ENCODE peak calls at places on chromosomes 6 and 20, in ten cellular contexts. X, E, A, R, O, L, Y, Z, I and U are unnamed samples.

GRCh38 chr6:146339716-146340115 is 203.9 kb upstream of the RAB32 start:
- DNase-seq in A (peak), Z (no peak), I (no peak), O (no peak), X (no peak), Y (no peak), L (no peak), R (no peak), E (no peak), U (no peak)

GRCh38 chr6:36907781-36908180 is 22.0 kb downstream of the C6orf89 start:
- DNase-seq in X (no peak), Z (peak), L (peak), E (no peak), O (no peak), Y (no peak), R (no peak), A (no peak), I (no peak), U (peak)

GRCh38 chr6:146244630-146245143 is 215.8 kb downstream of the GRM1 start:
- DNase-seq in E (no peak), L (no peak), X (no peak), O (no peak), I (no peak), R (no peak), A (no peak), Z (no peak), Y (peak), U (no peak)

GRCh38 chr6:24431045-24431451 is 28.3 kb downstream of the MRS2 start:
- DNase-seq in A (peak), X (no peak), L (no peak), O (no peak), E (no peak), I (peak), R (peak), Y (peak), Z (no peak), U (no peak)

GRCh38 chr6:6629416-6629815 is 40.9 kb downstream of the LY86 start:
- DNase-seq in I (no peak), A (peak), L (no peak), X (no peak), Z (no peak), Y (no peak), O (no peak), R (no peak), E (no peak), U (no peak)

GRCh38 chr6:1382883-1383728 is 6.3 kb upstream of the FOXF2 start:
- DNase-seq in X (peak), R (peak), O (no peak), A (peak), I (no peak), Z (no peak), E (no peak), Y (no peak), L (no peak), U (no peak)

GRCh38 chr20:57596998-57597939 is 23.0 kb downstream of the ZBP1 start:
- DNase-seq in O (peak), A (peak), R (peak), Y (peak), Z (peak), E (no peak), I (peak), X (peak), L (peak), U (peak)

GRCh38 chr6:12348530-12349511 is 58.7 kb downstream of the EDN1 start:
- DNase-seq in R (peak), A (peak), Y (no peak), O (no peak), I (no peak), E (no peak), Z (no peak), L (no peak), X (no peak), U (peak)

GRCh38 chr6:106360989-106361430 is 493 bp downstream of the CRYBG1 start:
- DNase-seq in L (peak), X (peak), O (peak), E (no peak), Y (peak), I (peak), A (no peak), Z (peak), R (peak), U (peak)

GRCh38 chr6:33080127-33081089 is 4.6 kb downstream of the HLA-DPB1 start:
- DNase-seq in E (no peak), O (peak), A (peak), X (peak), R (peak), L (peak), Z (peak), I (no peak), Y (no peak), U (peak)

GRCh38 chr20:49595811-49596545 is 28.0 kb upstream of the PTGIS start:
- DNase-seq in A (peak), O (peak), L (no peak), E (no peak), Z (no peak), I (peak), Y (no peak), R (no peak), X (no peak), U (no peak)

GRCh38 chr20:24059174-24059573 is 70.6 kb upstream of the GGTLC1 start:
- DNase-seq in O (no peak), L (no peak), X (peak), Y (no peak), I (no peak), A (no peak), R (no peak), E (no peak), Z (no peak), U (no peak)

GRCh38 chr6:146892613-146893401 is 294.0 kb downstream of the ADGB start:
- DNase-seq in O (no peak), L (no peak), Z (no peak), I (no peak), A (peak), Y (no peak), R (peak), X (no peak), E (peak), U (no peak)

GRCh38 chr20:24102290-24102689 is 113.7 kb upstream of the GGTLC1 start:
- DNase-seq in I (no peak), L (no peak), R (peak), O (no peak), E (no peak), A (no peak), Z (no peak), Y (no peak), X (peak), U (no peak)

GRCh38 chr6:64280569-64280968 is 645.0 kb downstream of the PHF3 start:
- DNase-seq in Z (peak), O (no peak), E (no peak), X (peak), A (no peak), L (no peak), I (no peak), R (peak), Y (peak), U (no peak)

GRCh38 chr6:115690854-115691253 is 369.8 kb downstream of the FRK start:
- DNase-seq in A (no peak), R (no peak), X (no peak), I (no peak), L (no peak), Y (no peak), O (no peak), Z (no peak), E (no peak), U (no peak)

GRCh38 chr6:16769986-16770376 is 8.7 kb upstream of the ATXN1 start:
- DNase-seq in Z (no peak), X (no peak), O (no peak), E (peak), L (no peak), R (no peak), A (peak), Y (no peak), I (no peak), U (no peak)

GRCh38 chr6:63465750-63466149 is 106.5 kb upstream of the LOC128125822 start:
- DNase-seq in E (no peak), A (no peak), O (no peak), L (no peak), X (no peak), I (no peak), Z (no peak), R (no peak), Y (no peak), U (no peak)

GRCh38 chr20:45993197-45993951 is 15.3 kb upstream of the MMP9 start:
- DNase-seq in I (no peak), R (peak), L (no peak), E (no peak), X (no peak), A (peak), O (no peak), Y (no peak), Z (peak), U (no peak)